ENCODE peak calls at places on chromosomes 3 and 15, in five cellular contexts. Z, L, F, M and D are unnamed samples. For H3K4me1, the result is how much of the 10 kb centered on the place peaks cover.

GRCh38 chr3:149042766-149043386 is 43.5 kb downstream of the HLTF start:
- DNase-seq in Z (no peak), L (no peak), F (no peak), M (no peak), D (no peak)

GRCh38 chr15:52107238-52107637 is 5.3 kb downstream of the BCL2L10 start:
- DNase-seq in Z (no peak), L (no peak), F (no peak), M (no peak), D (no peak)

GRCh38 chr3:69094467-69095205 is 9.9 kb downstream of the ARL6IP5 start:
- DNase-seq in Z (no peak), L (no peak), F (no peak), M (no peak), D (no peak)

GRCh38 chr15:63277893-63278505 is 594 bp downstream of the APH1B start:
- DNase-seq in Z (no peak), L (no peak), F (peak), M (no peak), D (no peak)

GRCh38 chr3:174442317-174442682 is 416.8 kb upstream of the NAALADL2 start:
- DNase-seq in Z (no peak), L (no peak), F (no peak), M (no peak), D (no peak)

GRCh38 chr15:60760646-60761504 is 281.9 kb upstream of the ICE2 start:
- DNase-seq in Z (no peak), L (no peak), F (no peak), M (no peak), D (no peak)

GRCh38 chr3:174986685-174987084 is 127.6 kb downstream of the NAALADL2 start:
- DNase-seq in Z (no peak), L (no peak), F (no peak), M (no peak), D (no peak)

GRCh38 chr3:197518794-197519451 is 36.8 kb downstream of the BDH1 start:
- DNase-seq in Z (peak), L (no peak), F (no peak), M (no peak), D (no peak)

GRCh38 chr15:98658831-98659699 is 10.7 kb downstream of the IGF1R start:
- DNase-seq in Z (no peak), L (no peak), F (peak), M (peak), D (no peak)

GRCh38 chr3:61562810-61563613 is 1.6 kb downstream of the PTPRG start:
- DNase-seq in Z (peak), L (no peak), F (peak), M (no peak), D (peak)

GRCh38 chr3:51282931-51283330 is 102.2 kb upstream of the MANF start:
- DNase-seq in Z (no peak), L (no peak), F (no peak), M (no peak), D (no peak)

GRCh38 chr3:13667330-13667729 is 118.4 kb downstream of the FBLN2 start:
- DNase-seq in Z (no peak), L (no peak), F (peak), M (no peak), D (no peak)

GRCh38 chr15:26954403-26954802 is 16.6 kb upstream of the GABRG3 start:
- DNase-seq in Z (no peak), L (no peak), F (no peak), M (no peak), D (no peak)

GRCh38 chr3:127762077-127762786 is 60.1 kb downstream of the MGLL start:
- DNase-seq in Z (peak), L (peak), F (no peak), M (peak), D (peak)

GRCh38 chr3:71065764-71066013 is 517.8 kb downstream of the FOXP1 start:
- DNase-seq in Z (no peak), L (no peak), F (no peak), M (no peak), D (no peak)
- H3K4me1 ChIP-seq in Z (half or more), L (half or more), F (half or more), M (under half), D (half or more)

GRCh38 chr3:18847583-18848197 is 300.6 kb upstream of the KCNH8 start:
- DNase-seq in Z (no peak), L (no peak), F (peak), M (no peak), D (no peak)
- TF ChIP-seq CTCF in Z (peak), L (peak), F (peak), M (no peak), D (peak)

GRCh38 chr3:187012609-187013051 is 82.3 kb downstream of the ST6GAL1 start:
- DNase-seq in Z (no peak), L (no peak), F (no peak), M (no peak), D (no peak)
- H3K27ac ChIP-seq in Z (peak), L (peak), F (peak), M (peak), D (peak)

DNA sequence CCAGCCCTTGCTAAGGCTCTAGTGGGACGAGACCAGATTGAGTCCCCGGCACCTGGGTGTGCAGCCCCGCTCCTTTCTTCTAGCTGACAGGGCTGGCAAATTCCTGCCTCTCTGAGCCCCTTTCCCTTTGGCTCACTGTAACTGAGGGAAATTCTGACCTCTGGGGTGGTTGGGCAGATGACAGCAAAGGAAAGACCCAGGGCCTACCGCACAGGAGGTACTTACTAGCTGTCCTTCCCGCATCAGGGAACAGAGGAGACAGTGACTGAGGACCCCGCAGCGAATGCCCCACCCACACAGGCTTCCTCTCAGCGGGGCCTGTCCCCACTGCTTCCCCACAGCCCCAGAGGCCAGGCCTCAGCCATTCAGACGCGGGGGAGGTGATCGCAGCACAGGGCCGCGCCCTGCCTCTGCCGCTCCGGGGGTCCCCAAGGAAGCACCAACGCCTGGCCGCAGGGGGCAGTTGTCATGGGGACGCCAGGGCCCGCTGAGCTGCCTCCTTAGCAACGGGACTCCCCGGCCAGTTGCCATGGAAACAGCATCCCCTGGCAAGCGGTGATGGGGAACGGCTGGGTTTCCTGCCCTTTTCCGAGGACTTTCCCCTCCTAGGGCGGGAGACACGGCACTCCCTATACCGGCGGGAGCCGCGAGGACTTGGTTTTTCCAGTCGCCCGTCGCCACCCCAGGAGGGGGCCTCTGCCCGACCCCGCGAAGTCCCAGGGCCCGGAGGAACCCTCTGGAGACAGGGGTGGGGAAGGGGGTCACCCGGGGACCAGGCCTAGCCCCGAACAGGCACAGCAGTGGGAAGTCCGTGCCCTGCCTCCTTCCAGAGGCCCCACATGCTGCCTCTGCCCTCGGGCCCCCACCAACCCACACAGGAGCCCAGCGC is 50.1 kb downstream of the HCN4 start:
- DNase-seq in Z (no peak), L (no peak), F (peak), M (no peak), D (no peak)
- H3K4me1 ChIP-seq in Z (under half), L (under half), F (under half), M (under half), D (under half)

DNA sequence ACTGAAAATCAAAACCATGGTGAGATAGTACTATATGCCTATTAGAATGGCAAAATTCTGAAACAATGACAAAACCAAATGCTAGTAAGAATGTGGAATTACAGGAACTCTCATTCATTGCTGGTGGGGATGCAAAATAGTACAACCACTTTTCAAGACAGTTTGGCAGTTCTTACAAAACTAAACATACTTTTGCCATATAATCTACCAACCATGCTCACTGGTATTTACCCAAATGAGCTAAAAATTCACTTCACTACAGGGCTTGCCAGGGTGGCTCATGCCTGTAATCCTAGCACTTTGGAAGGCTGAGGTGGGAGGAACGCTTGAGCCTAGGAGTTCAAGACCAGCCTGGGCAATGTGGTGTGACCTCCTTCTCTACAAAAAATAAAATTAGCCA is 40.0 kb downstream of the MYO9A start:
- DNase-seq in Z (no peak), L (no peak), F (no peak), M (no peak), D (no peak)
- TF ChIP-seq CTCF in Z (no peak), L (no peak), F (no peak), M (no peak), D (no peak)

GRCh38 chr3:45968149-45968548 is 24.9 kb downstream of the CXCR6 start:
- DNase-seq in Z (no peak), L (no peak), F (no peak), M (no peak), D (no peak)

GRCh38 chr3:45966371-45966780 is 23.1 kb downstream of the CXCR6 start:
- DNase-seq in Z (no peak), L (no peak), F (peak), M (no peak), D (peak)

GRCh38 chr3:45966969-45967640 is 23.8 kb downstream of the CXCR6 start:
- DNase-seq in Z (no peak), L (no peak), F (no peak), M (no peak), D (no peak)

GRCh38 chr3:45968706-45969105 is 25.4 kb downstream of the CXCR6 start:
- DNase-seq in Z (no peak), L (no peak), F (no peak), M (no peak), D (no peak)

GRCh38 chr3:45967724-45968123 is 24.5 kb downstream of the CXCR6 start:
- DNase-seq in Z (no peak), L (no peak), F (no peak), M (no peak), D (no peak)
- H3K27ac ChIP-seq in Z (peak), L (no peak), F (no peak), M (no peak), D (peak)

GRCh38 chr3:71090207-71090606 is 493.3 kb downstream of the FOXP1 start:
- DNase-seq in Z (no peak), L (no peak), F (no peak), M (no peak), D (no peak)
- H3K4me1 ChIP-seq in Z (under half), L (under half), F (under half), M (under half), D (under half)

GRCh38 chr3:182717216-182717615 is 76.1 kb upstream of the ATP11B start:
- DNase-seq in Z (no peak), L (no peak), F (peak), M (no peak), D (no peak)

GRCh38 chr3:182715006-182715405 is 78.3 kb upstream of the ATP11B start:
- DNase-seq in Z (no peak), L (no peak), F (no peak), M (no peak), D (no peak)

GRCh38 chr3:182713743-182714517 is 79.4 kb upstream of the ATP11B start:
- DNase-seq in Z (no peak), L (no peak), F (peak), M (no peak), D (no peak)

GRCh38 chr3:182711853-182712252 is 81.5 kb upstream of the ATP11B start:
- DNase-seq in Z (no peak), L (no peak), F (no peak), M (no peak), D (no peak)

DNA sequence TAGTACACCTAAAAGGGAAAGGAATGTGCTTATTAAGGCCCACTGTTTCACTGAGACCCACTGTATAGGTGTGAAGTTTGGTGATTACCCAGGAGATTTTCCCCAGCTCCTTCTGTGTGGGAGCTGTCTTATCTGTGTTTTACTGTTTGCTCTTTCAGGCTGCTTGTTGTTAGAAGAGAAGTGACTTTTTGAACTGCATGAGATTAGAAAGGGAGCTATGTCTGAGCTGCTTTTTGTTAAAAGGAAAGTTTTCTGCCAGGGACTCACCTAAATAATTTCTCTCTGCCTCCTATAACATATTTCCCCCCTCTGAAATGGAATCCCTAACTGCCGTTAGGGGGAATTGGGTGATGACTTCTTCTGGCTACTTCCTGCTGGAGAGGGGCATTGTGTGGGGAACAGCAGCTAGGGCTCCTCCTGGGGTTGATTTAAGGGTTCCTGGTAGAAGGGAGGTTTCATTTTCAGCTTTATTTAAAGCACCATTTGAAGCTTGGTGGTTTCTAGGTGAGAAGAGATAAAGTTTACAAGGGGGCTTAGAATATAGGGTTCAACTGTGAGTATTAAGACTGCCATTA is 77.1 kb upstream of the ATP11B start:
- DNase-seq in Z (no peak), L (no peak), F (no peak), M (no peak), D (no peak)
- TF ChIP-seq CTCF in Z (no peak), L (no peak), F (no peak), M (no peak), D (no peak)